ENCODE peak calls at places on chromosome 19, in seven cellular contexts. T is A549; G is memory B cell; F is Right ventricle myocardium superior; Z is sciatic nerve; E is natural killer cell; P is stimulated activated naive CD8-positive, alpha-beta T cell treated with anti-CD3 and anti-CD28 coated beads, Interleukin-15, Interleukin-2, amounts not matched to agents 100 U/mL and 50 U/mL, for 24 hours. L is an unnamed sample.

GRCh38 chr19:2376784-2377519 is 16.9 kb downstream of the TMPRSS9 start:
- ATAC-seq in T (peak), G (no peak), F (no peak), Z (no peak), E (no peak), P (no peak), L (peak)

GRCh38 chr19:35502751-35503150 is 10.7 kb downstream of the DMKN start:
- ATAC-seq in T (no peak), G (no peak), F (peak), Z (no peak), E (no peak), P (no peak), L (no peak)

GRCh38 chr19:45154064-45154827 is 6.5 kb downstream of the NKPD1 start:
- ATAC-seq in T (peak), G (no peak), F (no peak), Z (peak), E (no peak), P (no peak), L (no peak)

GRCh38 chr19:44660081-44660480 is 11.2 kb upstream of the CEACAM19 start:
- ATAC-seq in T (no peak), G (no peak), F (no peak), Z (no peak), E (no peak), P (no peak), L (no peak)

GRCh38 chr19:3409346-3410064 is 43.1 kb downstream of the NFIC start:
- ATAC-seq in T (no peak), G (no peak), F (peak), Z (peak), E (no peak), P (no peak), L (no peak)

GRCh38 chr19:4707956-4708650 is 15.5 kb downstream of the DPP9 start:
- ATAC-seq in T (no peak), G (no peak), F (peak), Z (peak), E (no peak), P (no peak), L (no peak)

GRCh38 chr19:28299649-28300048 is 913.3 kb downstream of the UQCRFS1 start:
- ATAC-seq in T (no peak), G (no peak), F (no peak), Z (no peak), E (no peak), P (no peak), L (no peak)

GRCh38 chr19:34274827-34275625 is 20.7 kb downstream of the GARRE1 start:
- ATAC-seq in T (no peak), G (no peak), F (no peak), Z (no peak), E (no peak), P (no peak), L (peak)

GRCh38 chr19:15154002-15154612 is 46.7 kb downstream of the NOTCH3 start:
- ATAC-seq in T (peak), G (no peak), F (no peak), Z (no peak), E (peak), P (no peak), L (peak)

GRCh38 chr19:4763021-4763420 is 28.5 kb upstream of the FEM1A start:
- ATAC-seq in T (no peak), G (no peak), F (no peak), Z (no peak), E (no peak), P (no peak), L (no peak)

GRCh38 chr19:17863520-17864182 is 3.9 kb downstream of the RPL18A start:
- ATAC-seq in T (no peak), G (no peak), F (no peak), Z (no peak), E (no peak), P (no peak), L (no peak)

GRCh38 chr19:38285567-38285966 is 18.5 kb upstream of the C19orf33 start:
- ATAC-seq in T (no peak), G (no peak), F (no peak), Z (no peak), E (no peak), P (no peak), L (no peak)

GRCh38 chr19:34391813-34392212 is 12.4 kb upstream of the PDCD2L start:
- ATAC-seq in T (peak), G (no peak), F (no peak), Z (no peak), E (no peak), P (peak), L (no peak)

GRCh38 chr19:3655402-3656072 is 28.9 kb upstream of the CACTIN start:
- ATAC-seq in T (no peak), G (peak), F (no peak), Z (peak), E (no peak), P (no peak), L (peak)

L was measured in SK-N-SH treated with all-trans-retinoic acid at 6 μM for 48 hours.